ENCODE peak calls at places on chromosomes 4 and X, in four cellular contexts. X is colonic mucosa, O is right cardiac atrium, P is upper lobe of left lung. Y is an unnamed sample.

GRCh38 chrX:17710836-17711235 is 26.5 kb upstream of the SCML1 start:
- DNase-seq in X (no peak), O (no peak), P (no peak), Y (no peak)

GRCh38 chr4:8547108-8547911 is 32.9 kb upstream of the GPR78 start:
- DNase-seq in X (no peak), O (no peak), P (no peak), Y (no peak)

GRCh38 chr4:148335133-148335532 is 107.1 kb downstream of the NR3C2 start:
- DNase-seq in X (no peak), O (no peak), P (no peak), Y (no peak)

GRCh38 chr4:81314897-81315470 is 100.0 kb upstream of the PRKG2 start:
- DNase-seq in X (no peak), O (no peak), P (no peak), Y (peak; percentile 36)

GRCh38 chrX:10010686-10011085 is 43.5 kb downstream of the CLDN34 start:
- DNase-seq in X (no peak), O (no peak), P (no peak), Y (no peak)

GRCh38 chr4:83639849-83640493 is 104.1 kb downstream of the GPAT3 start:
- DNase-seq in X (peak; percentile 80), O (no peak), P (no peak), Y (peak; percentile 84)

GRCh38 chr4:127069675-127070074 is 563.1 kb upstream of the INTU start:
- DNase-seq in X (no peak), O (no peak), P (no peak), Y (no peak)

GRCh38 chr4:29970626-29971025 is 749.5 kb upstream of the PCDH7 start:
- DNase-seq in X (no peak), O (no peak), P (no peak), Y (no peak)

GRCh38 chr4:38781854-38782261 is 932 bp downstream of the TLR10 start:
- DNase-seq in X (no peak), O (no peak), P (no peak), Y (no peak)

GRCh38 chrX:65637335-65637734 is 30.1 kb upstream of the MSN start:
- DNase-seq in X (no peak), O (no peak), P (no peak), Y (no peak)

GRCh38 chrX:150547511-150548115 is 20.8 kb upstream of the MTM1 start:
- DNase-seq in X (peak; percentile 71), O (peak; percentile 90), P (peak; percentile 93), Y (peak; percentile 41)

GRCh38 chr4:6498511-6499240 is 26.3 kb upstream of the PPP2R2C start:
- DNase-seq in X (peak; percentile 10), O (no peak), P (no peak), Y (no peak)

GRCh38 chr4:6502147-6502546 is 29.7 kb upstream of the PPP2R2C start:
- DNase-seq in X (peak; percentile 7), O (no peak), P (no peak), Y (no peak)

GRCh38 chr4:6499241-6499605 is 26.8 kb upstream of the PPP2R2C start:
- DNase-seq in X (peak; percentile 7), O (no peak), P (no peak), Y (no peak)

GRCh38 chr4:6501171-6501570 is 28.8 kb upstream of the PPP2R2C start:
- DNase-seq in X (peak; percentile 3), O (no peak), P (no peak), Y (no peak)

DNA sequence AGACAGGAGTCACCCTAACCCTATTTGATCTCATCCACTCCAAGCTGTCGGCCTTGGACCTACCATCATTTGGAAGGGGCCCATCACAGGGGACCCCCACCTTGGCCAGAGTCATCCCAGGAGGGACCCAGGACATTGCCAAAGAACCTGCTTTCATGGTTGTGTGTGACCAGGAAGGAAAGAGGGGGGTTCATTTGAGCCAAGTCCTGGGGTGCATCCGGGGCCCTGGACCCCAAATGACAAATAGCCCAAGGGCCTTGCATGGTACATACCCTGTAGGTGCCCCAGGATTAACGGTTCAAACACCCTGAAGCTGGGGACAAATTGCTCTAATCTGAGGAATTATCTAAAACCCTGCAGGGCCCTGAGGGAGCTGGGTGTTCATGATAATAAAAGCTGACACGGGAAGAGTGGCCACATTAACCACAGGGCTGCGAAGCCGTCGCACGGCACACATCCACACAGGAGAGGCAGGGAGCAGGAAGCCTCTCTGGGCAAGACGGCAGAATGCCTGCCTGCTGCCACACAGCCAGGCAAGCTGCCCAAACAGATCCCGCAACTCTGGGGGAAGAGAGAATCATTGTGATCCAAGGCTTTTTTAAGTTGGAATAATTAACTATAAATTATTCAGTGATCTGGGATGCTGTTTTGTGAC is 28.2 kb upstream of the PPP2R2C start:
- DNase-seq in X (peak; percentile 6), O (no peak), P (no peak), Y (no peak)
- H3K4me1 ChIP-seq in X (no peaks in the 10 kb centered on the region), O (no peaks in the 10 kb centered on the region), P (no peaks in the 10 kb centered on the region), Y (no peaks in the 10 kb centered on the region)

DNA sequence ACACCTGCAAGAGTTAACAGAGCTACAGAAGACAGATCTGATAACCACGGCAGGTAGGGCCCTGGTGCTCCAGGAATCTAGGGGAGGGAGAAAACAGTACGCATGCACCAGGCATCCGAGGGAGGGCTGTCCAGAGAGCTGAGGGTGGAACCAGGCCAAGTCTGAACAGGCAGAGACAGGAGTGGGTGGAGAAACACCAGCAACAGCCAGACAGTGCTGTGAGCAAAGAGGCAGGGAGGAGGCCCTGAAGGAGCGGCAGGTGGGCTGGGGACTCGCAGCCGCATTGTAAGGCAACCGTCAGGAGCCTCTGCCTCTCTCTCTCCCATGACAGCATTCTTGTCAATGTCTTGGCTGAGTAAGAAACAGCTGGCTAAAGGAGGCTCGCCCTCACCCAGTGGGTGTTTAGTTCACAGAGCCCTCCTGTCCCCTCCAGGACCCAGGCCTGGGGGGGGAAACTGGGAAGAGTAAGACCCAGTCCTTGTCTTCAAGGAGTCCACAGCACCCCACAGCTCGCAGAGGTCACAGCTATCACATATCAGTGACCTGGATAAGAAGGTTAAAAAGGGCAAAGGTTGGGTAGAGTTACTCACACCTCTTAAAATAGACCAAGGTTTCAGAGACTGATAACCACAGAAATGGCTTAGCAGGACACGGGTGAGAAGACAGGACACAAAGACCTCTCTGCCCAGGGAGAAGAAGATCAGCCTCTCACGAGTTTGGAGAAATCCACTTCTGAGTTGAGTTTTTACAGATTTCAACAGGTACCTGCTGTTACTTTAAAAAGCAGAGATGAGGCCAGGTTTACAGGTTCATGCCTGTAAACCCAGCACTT is 10.5 kb downstream of the ACSL1 start:
- DNase-seq in X (peak; percentile 89), O (peak; percentile 80), P (no peak), Y (peak; percentile 92)
- H3K27ac ChIP-seq in X (peak overlapping the region; percentile 39), O (peak overlapping the region; percentile 96), P (peak overlapping the region; percentile 92), Y (peak overlapping the region; percentile 55)

GRCh38 chr4:140085924-140086323 is 68.1 kb downstream of the MAML3 start:
- DNase-seq in X (no peak), O (no peak), P (no peak), Y (no peak)

GRCh38 chr4:140082399-140082758 is 71.6 kb downstream of the MAML3 start:
- DNase-seq in X (no peak), O (no peak), P (no peak), Y (no peak)

GRCh38 chr4:140085062-140085622 is 68.8 kb downstream of the MAML3 start:
- DNase-seq in X (no peak), O (no peak), P (no peak), Y (peak; percentile 24)

GRCh38 chr4:140083320-140083719 is 70.7 kb downstream of the MAML3 start:
- DNase-seq in X (no peak), O (no peak), P (no peak), Y (no peak)

GRCh38 chr4:140084426-140084825 is 69.6 kb downstream of the MAML3 start:
- DNase-seq in X (no peak), O (no peak), P (no peak), Y (no peak)
- H3K4me1 ChIP-seq in X (no peaks in the 10 kb centered on the region), O (no peaks in the 10 kb centered on the region), P (peaks cover 26% of the 10 kb centered on the region), Y (no peaks in the 10 kb centered on the region)

GRCh38 chr4:2928242-2929155 is 34.7 kb downstream of the NOP14 start:
- DNase-seq in X (no peak), O (no peak), P (no peak), Y (no peak)
- H3K27ac ChIP-seq in X (no peak overlapping the region), O (no peak overlapping the region), P (peak overlapping the region; percentile 87), Y (no peak overlapping the region)

Y was measured in small intestine.